ENCODE peak calls at places on chromosomes 6 and 20, in five cellular contexts. R, O, B, P and L are unnamed samples.

GRCh38 chr6:144349690-144350132 is 64.6 kb downstream of the UTRN start:
- DNase-seq in R (peak; percentile 65), O (peak; percentile 64), B (no peak), P (no peak), L (peak; percentile 36)

GRCh38 chr6:147677647-147678046 is 169.2 kb downstream of the SAMD5 start:
- DNase-seq in R (no peak), O (no peak), B (no peak), P (no peak), L (no peak)

GRCh38 chr6:124203106-124203811 is 399.6 kb downstream of the NKAIN2 start:
- DNase-seq in R (peak; percentile 18), O (peak; percentile 67), B (no peak), P (no peak), L (peak; percentile 83)

GRCh38 chr20:31693987-31694661 is 28.5 kb downstream of the BCL2L1 start:
- DNase-seq in R (no peak), O (no peak), B (no peak), P (no peak), L (no peak)

GRCh38 chr6:170447561-170447930 is 105.6 kb downstream of the PSMB1 start:
- DNase-seq in R (no peak), O (no peak), B (no peak), P (no peak), L (no peak)

GRCh38 chr6:107740496-107741190 is 83.5 kb downstream of the SCML4 start:
- DNase-seq in R (peak; percentile 44), O (no peak), B (no peak), P (no peak), L (no peak)

GRCh38 chr20:18496042-18496441 is 983 bp downstream of the RBBP9 start:
- DNase-seq in R (peak; percentile 31), O (peak; percentile 11), B (no peak), P (no peak), L (no peak)

GRCh38 chr20:51067792-51068191 is 44.9 kb upstream of the KCNG1 start:
- DNase-seq in R (no peak), O (no peak), B (no peak), P (no peak), L (no peak)

GRCh38 chr20:57210054-57210910 is 56.2 kb downstream of the BMP7 start:
- DNase-seq in R (no peak), O (no peak), B (no peak), P (no peak), L (no peak)

GRCh38 chr6:19415605-19416326 is 421.4 kb upstream of the ID4 start:
- DNase-seq in R (peak; percentile 37), O (peak; percentile 69), B (no peak), P (no peak), L (peak; percentile 62)

GRCh38 chr20:1875762-1876161 is 19.4 kb upstream of the SIRPA start:
- DNase-seq in R (no peak), O (no peak), B (no peak), P (no peak), L (no peak)

GRCh38 chr6:37018152-37019064 is 13.0 kb downstream of the FGD2 start:
- DNase-seq in R (peak; percentile 94), O (peak; percentile 86), B (peak; percentile 92), P (peak; percentile 95), L (peak; percentile 81)

GRCh38 chr20:17762873-17763557 is 63.2 kb downstream of the BANF2 start:
- DNase-seq in R (no peak), O (no peak), B (no peak), P (no peak), L (no peak)

GRCh38 chr20:58835231-58835630 is 15.5 kb downstream of the GNAS-AS1 start:
- DNase-seq in R (no peak), O (peak; percentile 20), B (no peak), P (no peak), L (no peak)

GRCh38 chr6:51432481-51432880 is 613.8 kb downstream of the TFAP2B start:
- DNase-seq in R (no peak), O (peak; percentile 1), B (no peak), P (no peak), L (no peak)

GRCh38 chr6:37303891-37304503 is 46.1 kb upstream of the TMEM217 start:
- DNase-seq in R (peak; percentile 74), O (peak; percentile 57), B (no peak), P (no peak), L (peak; percentile 52)

GRCh38 chr20:58293453-58293852 is 16.1 kb upstream of the RAB22A start:
- DNase-seq in R (no peak), O (no peak), B (no peak), P (no peak), L (no peak)

GRCh38 chr6:34358389-34358906 is 34.0 kb downstream of the NUDT3 start:
- DNase-seq in R (peak; percentile 88), O (peak; percentile 52), B (no peak), P (no peak), L (peak; percentile 60)

GRCh38 chr6:141401168-141401567 is 731.6 kb upstream of the GJE1 start:
- DNase-seq in R (peak; percentile 39), O (peak; percentile 88), B (no peak), P (no peak), L (peak; percentile 89)

GRCh38 chr6:28188111-28188979 is 36.7 kb upstream of the ZSCAN9 start:
- DNase-seq in R (no peak), O (no peak), B (no peak), P (no peak), L (no peak)

GRCh38 chr6:37994238-37994637 is 174.7 kb downstream of the ZFAND3 start:
- DNase-seq in R (peak; percentile 56), O (peak; percentile 50), B (no peak), P (no peak), L (no peak)

GRCh38 chr6:22717906-22718305 is 148.5 kb downstream of the HDGFL1 start:
- DNase-seq in R (no peak), O (no peak), B (no peak), P (no peak), L (no peak)

GRCh38 chr20:13883425-13883824 is 98.6 kb downstream of the NDUFAF5 start:
- DNase-seq in R (peak; percentile 7), O (no peak), B (no peak), P (no peak), L (no peak)

GRCh38 chr6:54813901-54814300 is 32.7 kb upstream of the FAM83B start:
- DNase-seq in R (no peak), O (no peak), B (no peak), P (no peak), L (peak; percentile 81)

GRCh38 chr6:142406131-142406530 is 104.3 kb downstream of the ADGRG6 start:
- DNase-seq in R (no peak), O (no peak), B (no peak), P (no peak), L (no peak)

GRCh38 chr6:108604156-108604555 is 43.4 kb downstream of the FOXO3 start:
- DNase-seq in R (no peak), O (no peak), B (no peak), P (no peak), L (no peak)

GRCh38 chr6:134416501-134417154 is 98.7 kb upstream of the SGK1 start:
- DNase-seq in R (peak; percentile 90), O (peak; percentile 68), B (no peak), P (no peak), L (peak; percentile 68)

GRCh38 chr6:14827366-14827765 is 418.5 kb upstream of the JARID2 start:
- DNase-seq in R (no peak), O (no peak), B (no peak), P (no peak), L (no peak)

GRCh38 chr20:10672579-10673127 is 1.1 kb downstream of the JAG1 start:
- DNase-seq in R (peak; percentile 80), O (peak; percentile 66), B (peak; percentile 89), P (peak; percentile 83), L (peak; percentile 53)

GRCh38 chr6:114690625-114691024 is 347.8 kb upstream of the HS3ST5 start:
- DNase-seq in R (no peak), O (no peak), B (no peak), P (no peak), L (no peak)

GRCh38 chr6:25036461-25036860 is 100.7 kb upstream of the RIPOR2 start:
- DNase-seq in R (no peak), O (no peak), B (no peak), P (no peak), L (no peak)